ENCODE peak calls at places on chromosomes 2 and 18, in seven cellular contexts. N, P, T, S, U, F and Z are unnamed samples.

GRCh38 chr2:171480908-171481307 is 41.4 kb upstream of the CYBRD1 start:
- DNase-seq in N (no peak), P (no peak), T (no peak), S (no peak), U (no peak), F (no peak), Z (no peak)

GRCh38 chr2:171432969-171433762 is 624 bp downstream of the METTL8 start:
- DNase-seq in N (peak), P (no peak), T (peak), S (peak), U (peak), F (no peak), Z (peak)

GRCh38 chr2:66803651-66804050 is 368.7 kb downstream of the MEIS1 start:
- DNase-seq in N (peak), P (no peak), T (no peak), S (peak), U (no peak), F (no peak), Z (no peak)

GRCh38 chr18:9101730-9102390 is 639 bp upstream of the NDUFV2 start:
- DNase-seq in N (peak), P (no peak), T (peak), S (peak), U (no peak), F (no peak), Z (peak)

GRCh38 chr2:10431797-10432196 is 16.3 kb downstream of the ODC1 start:
- DNase-seq in N (no peak), P (no peak), T (no peak), S (no peak), U (peak), F (no peak), Z (no peak)

GRCh38 chr18:58894937-58895336 is 30.3 kb downstream of the ZNF532 start:
- DNase-seq in N (no peak), P (no peak), T (no peak), S (no peak), U (no peak), F (no peak), Z (no peak)

GRCh38 chr2:9707611-9708010 is 76.8 kb upstream of the YWHAQ start:
- DNase-seq in N (no peak), P (no peak), T (no peak), S (no peak), U (no peak), F (no peak), Z (no peak)

GRCh38 chr18:8081872-8082553 is 514.9 kb downstream of the PTPRM start:
- DNase-seq in N (no peak), P (no peak), T (no peak), S (no peak), U (no peak), F (no peak), Z (no peak)

GRCh38 chr2:40095003-40095402 is 315.9 kb upstream of the THUMPD2 start:
- DNase-seq in N (peak), P (no peak), T (peak), S (peak), U (no peak), F (no peak), Z (no peak)

GRCh38 chr2:134498654-134499053 is 220.1 kb downstream of the TMEM163 start:
- DNase-seq in N (no peak), P (no peak), T (no peak), S (no peak), U (no peak), F (no peak), Z (no peak)

GRCh38 chr2:134873152-134873551 is 34.7 kb downstream of the ACMSD start:
- DNase-seq in N (no peak), P (no peak), T (no peak), S (no peak), U (no peak), F (no peak), Z (no peak)

GRCh38 chr2:136284226-136285119 is 166.5 kb upstream of the CXCR4 start:
- DNase-seq in N (no peak), P (no peak), T (no peak), S (no peak), U (no peak), F (no peak), Z (peak)

GRCh38 chr2:12721571-12722444 is 5.1 kb downstream of the TRIB2 start:
- DNase-seq in N (peak), P (peak), T (peak), S (peak), U (no peak), F (no peak), Z (peak)

GRCh38 chr2:12718662-12719399 is 2.1 kb downstream of the TRIB2 start:
- DNase-seq in N (no peak), P (no peak), T (peak), S (no peak), U (peak), F (no peak), Z (no peak)

GRCh38 chr2:12720181-12720580 is 3.4 kb downstream of the TRIB2 start:
- DNase-seq in N (peak), P (no peak), T (no peak), S (no peak), U (no peak), F (no peak), Z (no peak)

GRCh38 chr2:12719400-12720104 is 2.8 kb downstream of the TRIB2 start:
- DNase-seq in N (peak), P (no peak), T (peak), S (peak), U (no peak), F (no peak), Z (no peak)

GRCh38 chr2:12720752-12721151 is 4.0 kb downstream of the TRIB2 start:
- DNase-seq in N (no peak), P (no peak), T (no peak), S (no peak), U (no peak), F (no peak), Z (no peak)
- H3K4me3 ChIP-seq in N (peak), P (peak), T (no peak), S (peak), U (peak), F (peak), Z (no peak)

GRCh38 chr2:71919701-71920100 is 228.0 kb downstream of the CYP26B1 start:
- DNase-seq in N (peak), P (no peak), T (no peak), S (no peak), U (no peak), F (no peak), Z (no peak)
- TF ChIP-seq CTCF in N (no peak), P (no peak), T (no peak), S (no peak), U (no peak), F (no peak), Z (no peak)

GRCh38 chr2:73285162-73285739 is 973 bp upstream of the FBXO41 start:
- DNase-seq in N (no peak), P (no peak), T (no peak), S (no peak), U (no peak), F (no peak), Z (peak)
- H3K4me3 ChIP-seq in N (peak), P (no peak), T (peak), S (no peak), U (peak), F (peak), Z (peak)

DNA sequence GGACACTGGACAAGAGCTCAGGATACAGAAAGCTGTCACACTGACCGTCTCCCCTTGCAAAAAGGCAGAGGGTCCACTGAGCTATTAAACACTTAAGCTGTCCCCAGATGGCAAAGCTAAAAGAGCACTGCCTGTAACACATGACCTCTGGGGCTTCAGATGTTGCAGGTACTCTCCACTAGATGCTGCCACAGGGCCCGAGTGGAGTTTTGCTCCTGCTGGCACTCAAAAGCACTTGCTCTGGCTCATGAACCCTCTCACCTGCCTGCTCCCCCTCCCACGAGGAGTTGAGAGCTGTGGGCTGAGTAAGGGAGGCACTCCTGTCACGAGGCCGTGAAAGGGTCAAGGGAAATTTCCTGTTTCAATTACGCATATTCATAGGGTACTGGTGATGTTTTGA is 227.9 kb downstream of the PRKCE start:
- DNase-seq in N (no peak), P (no peak), T (no peak), S (no peak), U (peak), F (no peak), Z (peak)
- TF ChIP-seq CTCF in N (no peak), P (no peak), T (no peak), S (no peak), U (no peak), F (no peak), Z (peak)

DNA sequence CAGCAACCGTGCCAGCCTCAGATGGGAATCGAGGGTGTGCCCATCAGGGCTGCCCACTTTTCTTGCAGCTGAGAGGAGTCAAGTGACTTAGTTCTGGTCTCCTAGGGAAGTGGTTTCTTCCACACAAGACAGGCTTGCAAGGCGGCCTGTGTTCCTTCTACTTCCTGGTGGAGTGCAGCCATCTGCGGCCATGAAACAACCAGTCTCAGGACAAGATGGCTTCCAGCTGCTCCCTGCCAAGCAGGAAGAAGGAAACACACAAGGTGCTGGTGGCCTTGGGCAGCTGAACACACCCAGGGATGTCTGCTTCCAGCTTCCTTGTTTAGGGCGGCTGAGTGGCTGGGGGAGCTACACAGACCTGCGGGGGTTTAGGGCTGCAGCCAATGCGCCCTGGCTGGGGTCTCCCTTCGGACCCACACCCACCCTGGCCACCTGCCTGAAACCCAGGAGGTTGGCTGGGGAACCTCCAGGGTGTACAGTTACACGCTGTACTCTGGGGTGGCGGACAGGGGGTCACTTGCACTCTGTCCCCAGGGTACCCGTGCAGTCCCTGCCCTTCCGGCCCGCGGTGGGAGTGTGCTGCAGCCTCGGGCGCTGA is 34.7 kb downstream of the PTPN18 start:
- DNase-seq in N (no peak), P (no peak), T (no peak), S (no peak), U (no peak), F (peak), Z (peak)
- H3K4me3 ChIP-seq in N (peak), P (peak), T (peak), S (peak), U (peak), F (peak), Z (peak)

DNA sequence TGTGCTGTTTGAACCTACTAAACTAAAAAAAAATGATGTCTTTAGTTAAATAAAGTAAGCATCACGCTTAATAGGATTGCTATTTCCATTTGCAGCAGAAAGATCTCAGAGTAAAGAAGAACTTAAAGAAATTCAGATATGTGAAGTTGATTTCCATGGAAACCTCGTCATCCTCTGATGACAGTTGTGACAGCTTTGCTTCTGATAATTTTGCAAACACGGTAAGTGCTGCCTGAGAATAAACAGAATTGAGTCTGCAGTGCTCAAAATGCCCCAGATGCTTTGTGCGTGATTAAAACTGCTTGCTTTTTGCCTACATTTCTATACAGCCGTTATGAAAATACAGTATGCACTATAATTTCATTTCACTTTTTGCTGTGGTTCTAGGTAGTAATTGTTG is 3.9 kb downstream of the CDCA7 start:
- DNase-seq in N (no peak), P (no peak), T (no peak), S (no peak), U (no peak), F (no peak), Z (peak)
- TF ChIP-seq CTCF in N (no peak), P (no peak), T (no peak), S (no peak), U (no peak), F (no peak), Z (no peak)

GRCh38 chr18:363327-364115 is 95.7 kb upstream of the THOC1 start:
- DNase-seq in N (peak), P (peak), T (no peak), S (peak), U (no peak), F (no peak), Z (no peak)

GRCh38 chr18:361941-362913 is 94.4 kb upstream of the THOC1 start:
- DNase-seq in N (peak), P (peak), T (no peak), S (peak), U (peak), F (peak), Z (no peak)

GRCh38 chr18:361100-361732 is 93.4 kb upstream of the THOC1 start:
- DNase-seq in N (no peak), P (no peak), T (no peak), S (no peak), U (no peak), F (no peak), Z (no peak)

GRCh38 chr18:364221-364620 is 96.4 kb upstream of the THOC1 start:
- DNase-seq in N (peak), P (no peak), T (no peak), S (no peak), U (no peak), F (no peak), Z (no peak)

GRCh38 chr18:362914-363295 is 95.1 kb upstream of the THOC1 start:
- DNase-seq in N (no peak), P (no peak), T (no peak), S (peak), U (no peak), F (no peak), Z (no peak)
- H3K4me3 ChIP-seq in N (no peak), P (no peak), T (no peak), S (no peak), U (no peak), F (no peak), Z (no peak)

GRCh38 chr2:189024861-189025618 is 50.9 kb downstream of the COL3A1 start:
- DNase-seq in N (peak), P (no peak), T (peak), S (peak), U (peak), F (no peak), Z (peak)
- TF ChIP-seq CTCF in N (peak), P (peak), T (peak), S (peak), U (peak), F (no peak), Z (peak)

DNA sequence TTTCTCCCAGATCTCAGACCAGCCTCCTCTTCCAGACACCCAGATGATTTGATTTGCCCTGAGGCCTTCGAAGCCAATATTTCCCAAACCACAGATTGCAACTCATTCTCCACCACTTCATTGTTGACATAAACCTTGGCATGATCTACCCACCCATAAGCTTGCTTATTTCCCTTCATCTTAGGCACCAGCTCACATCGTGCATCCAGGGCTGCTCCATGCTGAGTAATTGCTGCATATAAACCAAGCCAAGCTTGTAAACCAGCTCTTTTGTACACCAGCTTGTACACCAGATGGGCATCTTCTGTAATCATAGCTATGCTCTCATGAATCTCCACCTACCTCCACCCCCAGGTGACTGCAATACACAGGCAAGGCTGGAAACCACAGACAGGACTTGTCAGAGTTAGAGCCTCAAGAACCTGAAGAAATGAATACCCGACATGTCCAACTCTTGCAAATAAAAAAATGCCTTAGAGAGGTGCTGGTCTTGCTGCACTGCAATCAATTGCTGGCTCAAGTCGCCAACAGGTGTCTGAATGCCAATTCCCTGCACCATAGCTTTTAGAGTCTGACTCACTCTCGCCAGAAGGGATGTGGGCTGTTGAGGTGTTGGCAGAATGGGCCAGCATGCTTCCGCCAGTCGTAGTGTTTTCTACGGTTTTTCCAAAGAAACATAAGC is 31.5 kb downstream of the TRABD2A start:
- DNase-seq in N (no peak), P (no peak), T (peak), S (peak), U (no peak), F (no peak), Z (no peak)
- H3K4me3 ChIP-seq in N (no peak), P (no peak), T (no peak), S (no peak), U (no peak), F (no peak), Z (no peak)